ENCODE peak calls at places on chromosomes 12 and 14, in six cellular contexts. X, V, W, P, Y and I are unnamed samples. For H3K4me1, the result is how much of the 10 kb centered on the place peaks cover.

GRCh38 chr12:53077030-53077429 is 2.2 kb downstream of the SPRYD3 start:
- DNase-seq in X (no peak), V (no peak), W (peak), P (no peak), Y (no peak), I (no peak)

GRCh38 chr12:131368073-131369071 is 342.5 kb upstream of the SFSWAP start:
- DNase-seq in X (no peak), V (peak), W (no peak), P (peak), Y (no peak), I (peak)

GRCh38 chr12:84763112-84763511 is 149.5 kb downstream of the SLC6A15 start:
- DNase-seq in X (no peak), V (no peak), W (no peak), P (peak), Y (peak), I (no peak)

GRCh38 chr12:38664661-38665269 is 240.6 kb downstream of the CPNE8 start:
- DNase-seq in X (no peak), V (no peak), W (no peak), P (no peak), Y (no peak), I (no peak)

GRCh38 chr12:112812598-112813406 is 21.3 kb downstream of the RPH3A start:
- DNase-seq in X (no peak), V (no peak), W (no peak), P (no peak), Y (no peak), I (no peak)

GRCh38 chr14:60653709-60654161 is 4.5 kb upstream of the SIX1 start:
- DNase-seq in X (no peak), V (no peak), W (no peak), P (no peak), Y (no peak), I (no peak)

GRCh38 chr12:120010661-120011230 is 21.7 kb downstream of the BICDL1 start:
- DNase-seq in X (no peak), V (no peak), W (no peak), P (no peak), Y (no peak), I (no peak)

GRCh38 chr12:26188132-26188531 is 7.2 kb upstream of the SSPN start:
- DNase-seq in X (no peak), V (no peak), W (no peak), P (no peak), Y (peak), I (no peak)

GRCh38 chr14:24441904-24442239 is 704 bp downstream of the SDR39U1 start:
- DNase-seq in X (no peak), V (no peak), W (no peak), P (no peak), Y (peak), I (no peak)

GRCh38 chr14:69845787-69846186 is 33.4 kb upstream of the SMOC1 start:
- DNase-seq in X (no peak), V (no peak), W (no peak), P (no peak), Y (no peak), I (no peak)

GRCh38 chr12:78392918-78393317 is 471.7 kb upstream of the SYT1 start:
- DNase-seq in X (no peak), V (no peak), W (no peak), P (no peak), Y (peak), I (no peak)

GRCh38 chr12:120546050-120546386 is 11.9 kb downstream of the RNF10 start:
- DNase-seq in X (no peak), V (no peak), W (no peak), P (no peak), Y (no peak), I (no peak)

GRCh38 chr14:93543766-93544165 is 113.0 kb downstream of the UNC79 start:
- DNase-seq in X (no peak), V (no peak), W (no peak), P (no peak), Y (no peak), I (no peak)

GRCh38 chr12:26198742-26199141 is 3.4 kb downstream of the SSPN start:
- DNase-seq in X (peak), V (no peak), W (no peak), P (no peak), Y (peak), I (no peak)

GRCh38 chr12:66629138-66629880 is 49.6 kb downstream of the GRIP1 start:
- DNase-seq in X (no peak), V (no peak), W (no peak), P (no peak), Y (no peak), I (no peak)

GRCh38 chr14:88895116-88895515 is 70.7 kb downstream of the TTC8 start:
- DNase-seq in X (no peak), V (no peak), W (no peak), P (no peak), Y (peak), I (no peak)

GRCh38 chr12:67520611-67521010 is 127.9 kb upstream of the DYRK2 start:
- DNase-seq in X (no peak), V (no peak), W (no peak), P (no peak), Y (peak), I (no peak)

GRCh38 chr14:49621114-49621881 is 699 bp downstream of the MGAT2 start:
- DNase-seq in X (peak), V (peak), W (peak), P (peak), Y (peak), I (peak)

GRCh38 chr14:73242274-73242960 is 5.1 kb downstream of the PAPLN start:
- DNase-seq in X (no peak), V (no peak), W (no peak), P (no peak), Y (no peak), I (no peak)

GRCh38 chr12:12442548-12443071 is 85.7 kb downstream of the BORCS5 start:
- DNase-seq in X (no peak), V (no peak), W (no peak), P (no peak), Y (peak), I (no peak)

GRCh38 chr12:132300789-132301722 is 28.3 kb downstream of the GALNT9 start:
- DNase-seq in X (no peak), V (no peak), W (peak), P (no peak), Y (no peak), I (peak)

GRCh38 chr14:99287269-99287942 is 15.4 kb upstream of the BCL11B start:
- DNase-seq in X (no peak), V (no peak), W (no peak), P (no peak), Y (peak), I (no peak)

GRCh38 chr12:50200507-50201273 is 33.5 kb upstream of the CERS5 start:
- DNase-seq in X (no peak), V (no peak), W (no peak), P (no peak), Y (peak), I (no peak)

GRCh38 chr14:65131176-65131765 is 29.0 kb upstream of the MAX start:
- DNase-seq in X (no peak), V (no peak), W (no peak), P (no peak), Y (peak), I (no peak)

GRCh38 chr12:89497467-89497866 is 27.1 kb downstream of the GALNT4 start:
- DNase-seq in X (no peak), V (no peak), W (no peak), P (no peak), Y (no peak), I (no peak)

GRCh38 chr14:35337557-35338255 is 45.5 kb downstream of the PSMA6 start:
- DNase-seq in X (no peak), V (peak), W (no peak), P (peak), Y (no peak), I (peak)
- H3K4me1 ChIP-seq in X (half or more), V (half or more), W (under half), P (half or more), Y (under half), I (half or more)

DNA sequence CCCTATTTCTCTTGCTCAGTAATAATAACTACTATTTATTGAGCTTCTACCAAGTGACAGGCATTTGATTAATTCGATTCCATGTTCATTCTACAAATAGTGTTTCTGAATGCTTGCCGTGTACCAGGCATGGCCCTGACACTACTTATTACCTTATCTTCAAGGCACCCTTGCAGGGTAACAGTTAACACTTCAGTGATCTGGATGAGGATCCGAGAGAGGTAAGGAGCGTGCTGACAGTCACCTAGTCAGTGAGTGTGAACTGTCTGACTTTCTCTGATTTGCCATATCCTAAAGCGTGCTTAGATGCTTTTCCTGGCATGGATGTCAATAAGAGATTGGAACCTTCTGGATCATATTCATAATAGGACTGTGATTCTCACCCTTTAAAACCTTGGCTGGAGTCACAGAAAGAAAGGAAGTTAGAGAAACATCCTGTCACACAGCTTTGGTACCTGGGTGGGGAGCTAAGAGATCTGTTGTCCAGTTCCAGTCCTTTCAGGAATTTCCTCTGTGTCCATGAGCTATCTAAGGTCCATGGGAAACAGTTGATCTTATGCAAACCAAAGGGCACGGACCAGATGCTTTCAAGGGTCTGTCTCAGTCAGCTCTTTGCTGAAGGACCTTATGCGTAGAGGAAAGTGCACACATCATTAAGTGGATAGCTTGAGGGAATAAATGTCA is 54.8 kb downstream of the PPFIBP1 start:
- DNase-seq in X (no peak), V (no peak), W (no peak), P (no peak), Y (no peak), I (no peak)
- H3K4me3 ChIP-seq in X (no peak), V (no peak), W (no peak), P (no peak), Y (no peak), I (no peak)

DNA sequence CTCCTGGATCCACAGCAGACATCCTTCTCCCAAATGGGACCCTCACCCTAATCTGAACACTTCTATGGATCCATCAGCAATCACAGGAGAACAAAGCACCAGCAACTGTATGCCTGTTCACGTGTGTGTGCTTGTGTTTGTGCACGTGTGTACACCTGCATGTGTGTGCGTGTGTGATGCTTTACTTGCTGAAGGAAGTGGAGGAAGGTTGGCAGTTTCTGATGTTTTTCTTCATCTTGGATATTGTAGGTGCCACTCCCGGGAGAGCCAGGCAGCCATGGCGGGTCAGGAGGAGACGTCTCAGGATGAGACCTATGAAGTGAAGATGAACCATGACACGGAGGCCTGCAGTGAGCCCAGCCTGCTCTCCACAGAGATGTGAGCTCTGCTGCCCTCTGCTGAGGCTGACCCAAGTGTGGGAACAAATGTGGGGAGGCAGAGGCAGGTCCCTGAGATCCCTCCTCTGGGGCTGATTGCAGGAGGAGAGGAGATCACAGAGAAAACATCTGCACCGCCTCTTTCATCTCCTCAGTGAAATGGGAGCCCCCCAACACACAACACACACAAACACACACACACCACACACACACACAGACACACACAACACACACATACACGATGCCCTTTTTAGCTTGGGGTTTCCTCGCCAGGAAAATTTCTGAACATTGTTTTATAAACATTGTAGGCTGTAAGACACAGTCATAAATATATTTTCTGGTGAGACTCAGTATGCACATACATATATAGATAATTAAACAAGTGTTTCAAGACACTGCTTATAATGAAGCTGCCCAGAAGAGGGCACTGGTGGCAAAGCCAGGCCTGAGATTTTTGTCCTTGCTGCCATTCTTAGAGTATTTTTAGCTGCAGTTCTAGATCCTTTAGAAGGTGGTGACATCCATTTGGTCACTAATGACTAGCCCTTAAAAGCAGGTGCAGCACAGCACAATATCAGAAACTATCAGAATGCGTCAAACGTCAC is 112.2 kb upstream of the FKBP4 start:
- DNase-seq in X (no peak), V (no peak), W (no peak), P (no peak), Y (peak), I (no peak)
- TF ChIP-seq CTCF in X (peak), V (peak), W (peak), P (no peak), Y (peak), I (peak)

GRCh38 chr12:28216016-28216415 is 25.8 kb downstream of the CCDC91 start:
- DNase-seq in X (no peak), V (no peak), W (no peak), P (no peak), Y (peak), I (no peak)
- H3K4me1 ChIP-seq in X (under half), V (under half), W (under half), P (under half), Y (under half), I (under half)